ENCODE peak calls at places on chromosomes 2 and 18, in ten cellular contexts. A is SK-MEL-5; P is brain microvascular endothelial cell; C is foreskin fibroblast; K is A549; I is heart left ventricle; R is stimulated activated CD8-positive, alpha-beta memory T cell treated with anti-CD3 and anti-CD28 coated beads, Interleukin-4, amount 100 ng/mL, for 4 hours; Z is C1 segment of cervical spinal cord; E is naive thymus-derived CD4-positive, alpha-beta T cell; H is T-helper 1 cell. G is an unnamed sample.

GRCh38 chr2:241349941-241350340 is 6.1 kb upstream of the FARP2 start:
- DNase-seq in P (no peak), C (no peak), H (no peak), R (no peak), I (no peak), E (no peak), A (no peak), K (no peak), Z (no peak), G (no peak)

GRCh38 chr2:236209535-236209934 is 41.3 kb upstream of the GBX2 start:
- DNase-seq in A (no peak), E (no peak), R (no peak), P (no peak), H (no peak), I (no peak), C (no peak), K (no peak), Z (no peak), G (no peak)

GRCh38 chr2:142716463-142717242 is 160.8 kb upstream of the KYNU start:
- DNase-seq in Z (no peak), A (peak), H (no peak), E (no peak), C (peak), I (peak), R (no peak), K (no peak), P (peak), G (peak)

GRCh38 chr2:209977386-209978239 is 24.8 kb upstream of the RPE start:
- DNase-seq in H (no peak), E (peak), R (no peak), Z (no peak), P (no peak), A (peak), K (peak), C (peak), I (no peak), G (no peak)

GRCh38 chr18:22214731-22215528 is 45.5 kb downstream of the GATA6 start:
- DNase-seq in R (no peak), C (peak), E (no peak), P (no peak), I (no peak), Z (no peak), H (no peak), A (peak), K (peak), G (no peak)

GRCh38 chr2:189836644-189837043 is 52.4 kb downstream of the PMS1 start:
- DNase-seq in E (no peak), R (no peak), A (no peak), I (no peak), P (peak), K (peak), H (no peak), C (peak), Z (no peak), G (peak)

GRCh38 chr2:157221394-157221988 is 36.0 kb upstream of the GALNT5 start:
- DNase-seq in A (peak), Z (no peak), H (no peak), C (no peak), E (no peak), P (no peak), K (no peak), I (no peak), R (no peak), G (no peak)

GRCh38 chr18:67783215-67783946 is 266.9 kb upstream of the DSEL start:
- DNase-seq in C (peak), A (no peak), H (no peak), R (no peak), E (no peak), Z (no peak), P (peak), I (no peak), K (peak), G (no peak)

GRCh38 chr2:206031162-206031784 is 54.7 kb downstream of the INO80D start:
- DNase-seq in H (no peak), C (peak), R (no peak), I (no peak), K (no peak), Z (no peak), A (peak), P (no peak), E (no peak), G (peak)

GRCh38 chr2:126886201-126886905 is 12.3 kb upstream of the TEX51 start:
- DNase-seq in A (peak), H (peak), R (no peak), E (peak), C (peak), I (peak), K (peak), Z (peak), P (peak), G (peak)

GRCh38 chr18:58051765-58052460 is 7.9 kb downstream of the NEDD4L start:
- DNase-seq in H (no peak), I (no peak), C (peak), A (peak), Z (no peak), K (no peak), P (peak), E (no peak), R (no peak), G (peak)

GRCh38 chr18:48935433-48935774 is 15.4 kb downstream of the SMAD7 start:
- DNase-seq in E (no peak), P (no peak), A (no peak), I (no peak), H (no peak), Z (no peak), R (no peak), K (no peak), C (no peak), G (no peak)

GRCh38 chr2:239778861-239779591 is 246.1 kb downstream of the NDUFA10 start:
- DNase-seq in H (no peak), Z (no peak), R (no peak), C (no peak), P (no peak), K (no peak), I (no peak), E (no peak), A (no peak), G (peak)

GRCh38 chr2:26337298-26337697 is 8.6 kb upstream of the SELENOI start:
- DNase-seq in C (no peak), P (no peak), K (no peak), A (no peak), I (no peak), Z (no peak), R (no peak), H (no peak), E (no peak), G (no peak)

GRCh38 chr2:9232886-9233285 is 26.3 kb downstream of the ASAP2 start:
- DNase-seq in I (no peak), K (no peak), A (no peak), Z (no peak), P (no peak), C (no peak), H (no peak), R (no peak), E (no peak), G (no peak)

GRCh38 chr2:170856066-170856465 is 39.4 kb downstream of the GAD1 start:
- DNase-seq in A (no peak), H (no peak), R (no peak), K (no peak), C (no peak), E (no peak), Z (no peak), I (no peak), P (no peak), G (no peak)

GRCh38 chr2:83221258-83221657 is 1237.8 kb downstream of the SUCLG1 start:
- DNase-seq in C (peak), E (no peak), A (no peak), H (no peak), Z (no peak), R (no peak), I (no peak), P (peak), K (no peak), G (no peak)

GRCh38 chr2:151106805-151107490 is 154.7 kb downstream of the RBM43 start:
- DNase-seq in H (no peak), P (no peak), Z (no peak), I (no peak), A (no peak), E (no peak), K (no peak), C (peak), R (no peak), G (no peak)

GRCh38 chr2:88666576-88666975 is 24.9 kb upstream of the RPIA start:
- DNase-seq in E (no peak), Z (no peak), R (no peak), H (no peak), A (no peak), I (no peak), P (no peak), K (no peak), C (no peak), G (no peak)

GRCh38 chr18:470661-471501 is 29.6 kb downstream of the COLEC12 start:
- DNase-seq in R (no peak), P (peak), E (no peak), I (no peak), A (no peak), C (peak), Z (no peak), H (no peak), K (no peak), G (no peak)

GRCh38 chr2:147679664-147680502 is 164.9 kb upstream of the ACVR2A start:
- DNase-seq in K (no peak), E (no peak), P (no peak), I (no peak), A (no peak), Z (no peak), C (no peak), H (no peak), R (no peak), G (no peak)

GRCh38 chr2:220703279-220703678 is 868.8 kb downstream of the EPHA4 start:
- DNase-seq in C (no peak), K (no peak), R (no peak), I (no peak), E (no peak), A (no peak), Z (no peak), H (no peak), P (no peak), G (no peak)

GRCh38 chr2:95023222-95023597 is 2.3 kb upstream of the MAL start:
- DNase-seq in I (no peak), E (peak), H (peak), Z (no peak), R (no peak), P (no peak), C (no peak), K (peak), A (peak), G (no peak)

GRCh38 chr2:72719416-72719815 is 106.4 kb downstream of the EXOC6B start:
- DNase-seq in P (no peak), I (no peak), C (peak), R (no peak), E (no peak), K (no peak), Z (no peak), H (no peak), A (no peak), G (no peak)

GRCh38 chr18:25058520-25058919 is 293.4 kb downstream of the ZNF521 start:
- DNase-seq in R (no peak), I (no peak), A (peak), K (no peak), P (no peak), E (no peak), C (no peak), H (no peak), Z (peak), G (no peak)

GRCh38 chr2:144459937-144460336 is 60.0 kb downstream of the ZEB2 start:
- DNase-seq in R (no peak), C (peak), I (no peak), E (no peak), H (no peak), Z (no peak), K (no peak), P (peak), A (no peak), G (peak)

GRCh38 chr2:113877651-113878594 is 12.0 kb upstream of the ACTR3 start:
- DNase-seq in P (peak), C (peak), R (no peak), A (no peak), I (no peak), H (no peak), K (peak), E (no peak), Z (no peak), G (peak)

GRCh38 chr2:201074996-201075395 is 3.2 kb downstream of the NDUFB3 start:
- DNase-seq in H (no peak), A (no peak), E (no peak), R (no peak), I (no peak), K (no peak), Z (no peak), P (no peak), C (no peak), G (no peak)

GRCh38 chr2:37637122-37637875 is 34.1 kb downstream of the CDC42EP3 start:
- DNase-seq in A (peak), K (no peak), Z (no peak), I (no peak), R (no peak), E (no peak), H (no peak), C (peak), P (no peak), G (no peak)

GRCh38 chr2:169345507-169346120 is 16.7 kb downstream of the LRP2 start:
- DNase-seq in A (peak), Z (no peak), I (no peak), H (no peak), P (no peak), K (no peak), C (no peak), R (no peak), E (no peak), G (no peak)

GRCh38 chr2:214193943-214194342 is 216.9 kb upstream of the VWC2L start:
- DNase-seq in Z (no peak), H (no peak), P (peak), C (peak), I (no peak), E (no peak), A (no peak), K (no peak), R (no peak), G (no peak)

GRCh38 chr2:240200230-240201051 is 60.0 kb upstream of the OTOS start:
- DNase-seq in H (no peak), R (no peak), I (no peak), C (peak), Z (no peak), E (no peak), A (no peak), K (no peak), P (no peak), G (peak)

GRCh38 chr18:44437603-44438002 is 243.1 kb upstream of the SETBP1 start:
- DNase-seq in Z (no peak), I (no peak), H (no peak), A (no peak), C (no peak), E (no peak), K (no peak), R (no peak), P (no peak), G (no peak)

GRCh38 chr18:34840416-34840815 is 130.3 kb downstream of the DTNA start:
- DNase-seq in E (no peak), R (no peak), A (peak), Z (no peak), P (no peak), H (no peak), C (no peak), K (no peak), I (no peak), G (no peak)

GRCh38 chr18:51028201-51028805 is 1.7 kb upstream of the SMAD4 start:
- DNase-seq in P (no peak), C (peak), A (peak), I (no peak), Z (no peak), E (no peak), R (no peak), H (no peak), K (peak), G (no peak)

GRCh38 chr18:34358923-34359322 is 134.2 kb upstream of the NOL4 start:
- DNase-seq in Z (no peak), H (no peak), K (no peak), P (no peak), R (no peak), E (no peak), I (no peak), C (no peak), A (no peak), G (no peak)

GRCh38 chr2:96116424-96116878 is at the start of gene ADRA2B:
- DNase-seq in Z (no peak), P (no peak), I (peak), R (peak), K (peak), C (peak), A (peak), E (peak), H (peak), G (peak)

GRCh38 chr18:67266246-67266570 is 250.3 kb downstream of the DSEL start:
- DNase-seq in E (no peak), H (no peak), C (no peak), Z (no peak), I (no peak), R (no peak), K (no peak), A (no peak), P (peak), G (no peak)